ENCODE peak calls at places on chromosomes 5 and 9, in ten cellular contexts. One of them, this sample, is unnamed. For H3K27me3, the result is how much of the 10 kb centered on the place peaks cover.

GRCh38 chr5:141513021-141513626 is 24.2 kb downstream of the PCDHGC5 start:
- DNase-seq in stomach: no peak
- DNase-seq in suprapubic skin: no peak
- DNase-seq in H1: peak
- DNase-seq in GM12878: no peak
- DNase-seq in sigmoid colon: no peak
- DNase-seq in K562: no peak
- DNase-seq in esophagus muscularis mucosa: no peak
- DNase-seq in SK-N-SH: peak
- DNase-seq in HepG2: no peak
- DNase-seq in this sample: no peak

GRCh38 chr5:59367791-59368394 is 525.6 kb downstream of the PDE4D start:
- DNase-seq in stomach: peak
- DNase-seq in suprapubic skin: no peak
- DNase-seq in H1: no peak
- DNase-seq in GM12878: no peak
- DNase-seq in sigmoid colon: peak
- DNase-seq in K562: no peak
- DNase-seq in esophagus muscularis mucosa: no peak
- DNase-seq in SK-N-SH: peak
- DNase-seq in HepG2: peak
- DNase-seq in this sample: peak

GRCh38 chr5:134600600-134600999 is 32.0 kb downstream of the SAR1B start:
- DNase-seq in stomach: no peak
- DNase-seq in suprapubic skin: no peak
- DNase-seq in H1: no peak
- DNase-seq in GM12878: no peak
- DNase-seq in sigmoid colon: no peak
- DNase-seq in K562: no peak
- DNase-seq in esophagus muscularis mucosa: no peak
- DNase-seq in SK-N-SH: no peak
- DNase-seq in HepG2: no peak
- DNase-seq in this sample: no peak

GRCh38 chr9:99474186-99474585 is 252.1 kb downstream of the SEC61B start:
- DNase-seq in stomach: no peak
- DNase-seq in suprapubic skin: no peak
- DNase-seq in H1: no peak
- DNase-seq in GM12878: no peak
- DNase-seq in sigmoid colon: no peak
- DNase-seq in K562: no peak
- DNase-seq in esophagus muscularis mucosa: no peak
- DNase-seq in SK-N-SH: no peak
- DNase-seq in HepG2: no peak
- DNase-seq in this sample: no peak

GRCh38 chr9:92341578-92341977 is 15.8 kb downstream of the CENPP start:
- DNase-seq in stomach: no peak
- DNase-seq in suprapubic skin: no peak
- DNase-seq in H1: no peak
- DNase-seq in GM12878: no peak
- DNase-seq in sigmoid colon: no peak
- DNase-seq in K562: no peak
- DNase-seq in esophagus muscularis mucosa: no peak
- DNase-seq in SK-N-SH: peak
- DNase-seq in HepG2: no peak
- DNase-seq in this sample: no peak

GRCh38 chr5:105812356-105812755 is 1858.4 kb downstream of the EFNA5 start:
- DNase-seq in stomach: no peak
- DNase-seq in suprapubic skin: no peak
- DNase-seq in H1: no peak
- DNase-seq in GM12878: no peak
- DNase-seq in sigmoid colon: no peak
- DNase-seq in K562: no peak
- DNase-seq in esophagus muscularis mucosa: no peak
- DNase-seq in SK-N-SH: no peak
- DNase-seq in HepG2: no peak
- DNase-seq in this sample: no peak

GRCh38 chr9:70517926-70518325 is 103.5 kb upstream of the KLF9 start:
- DNase-seq in stomach: no peak
- DNase-seq in suprapubic skin: no peak
- DNase-seq in H1: no peak
- DNase-seq in GM12878: no peak
- DNase-seq in sigmoid colon: no peak
- DNase-seq in K562: peak
- DNase-seq in esophagus muscularis mucosa: no peak
- DNase-seq in SK-N-SH: no peak
- DNase-seq in HepG2: no peak
- DNase-seq in this sample: no peak

GRCh38 chr5:39158786-39159185 is 60.6 kb downstream of the FYB1 start:
- DNase-seq in stomach: no peak
- DNase-seq in suprapubic skin: no peak
- DNase-seq in H1: no peak
- DNase-seq in GM12878: no peak
- DNase-seq in sigmoid colon: no peak
- DNase-seq in K562: no peak
- DNase-seq in esophagus muscularis mucosa: no peak
- DNase-seq in SK-N-SH: no peak
- DNase-seq in HepG2: no peak
- DNase-seq in this sample: no peak

GRCh38 chr5:157860898-157861894 is 2.3 kb upstream of the CLINT1 start:
- DNase-seq in stomach: no peak
- DNase-seq in suprapubic skin: no peak
- DNase-seq in H1: no peak
- DNase-seq in GM12878: peak
- DNase-seq in sigmoid colon: no peak
- DNase-seq in K562: no peak
- DNase-seq in esophagus muscularis mucosa: no peak
- DNase-seq in SK-N-SH: no peak
- DNase-seq in HepG2: peak
- DNase-seq in this sample: peak

GRCh38 chr9:80957806-80958205 is 731.5 kb downstream of the TLE1 start:
- DNase-seq in stomach: no peak
- DNase-seq in suprapubic skin: no peak
- DNase-seq in H1: no peak
- DNase-seq in GM12878: no peak
- DNase-seq in sigmoid colon: no peak
- DNase-seq in K562: no peak
- DNase-seq in esophagus muscularis mucosa: no peak
- DNase-seq in SK-N-SH: no peak
- DNase-seq in HepG2: no peak
- DNase-seq in this sample: no peak

GRCh38 chr9:69922646-69923045 is 102.0 kb downstream of the CFAP95 start:
- DNase-seq in stomach: no peak
- DNase-seq in suprapubic skin: no peak
- DNase-seq in H1: no peak
- DNase-seq in GM12878: no peak
- DNase-seq in sigmoid colon: no peak
- DNase-seq in K562: no peak
- DNase-seq in esophagus muscularis mucosa: no peak
- DNase-seq in SK-N-SH: no peak
- DNase-seq in HepG2: no peak
- DNase-seq in this sample: no peak

GRCh38 chr9:107268560-107268959 is 14.5 kb upstream of the RAD23B start:
- DNase-seq in stomach: no peak
- DNase-seq in suprapubic skin: no peak
- DNase-seq in H1: no peak
- DNase-seq in GM12878: no peak
- DNase-seq in sigmoid colon: no peak
- DNase-seq in K562: no peak
- DNase-seq in esophagus muscularis mucosa: no peak
- DNase-seq in SK-N-SH: no peak
- DNase-seq in HepG2: no peak
- DNase-seq in this sample: no peak

DNA sequence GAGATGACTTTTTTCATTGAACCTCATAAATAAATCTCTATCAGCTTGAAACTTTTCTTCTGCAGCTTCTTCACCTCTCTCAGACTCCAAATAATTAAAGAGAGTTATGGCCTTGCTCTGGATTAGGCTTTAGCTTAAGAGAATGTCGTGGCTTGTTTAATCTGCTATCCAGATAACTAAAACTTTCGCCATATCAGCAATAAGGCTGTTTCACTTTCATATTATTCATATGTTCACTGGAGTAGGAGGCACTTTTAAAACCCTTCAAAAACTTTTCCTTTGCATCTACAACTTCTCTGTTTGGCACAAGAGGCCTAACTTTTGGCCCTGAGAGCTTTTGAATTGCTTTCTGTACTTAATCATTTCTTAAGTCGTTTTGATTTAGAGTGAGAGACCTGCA is 386.9 kb upstream of the FAM174A start:
- DNase-seq in stomach: no peak
- DNase-seq in suprapubic skin: no peak
- DNase-seq in H1: no peak
- DNase-seq in GM12878: no peak
- DNase-seq in sigmoid colon: no peak
- DNase-seq in K562: no peak
- DNase-seq in esophagus muscularis mucosa: no peak
- DNase-seq in SK-N-SH: no peak
- DNase-seq in HepG2: no peak
- DNase-seq in this sample: no peak
- TF ChIP-seq POLR2AphosphoS5 in stomach: no peak
- TF ChIP-seq POLR2AphosphoS5 in suprapubic skin: no peak
- TF ChIP-seq POLR2AphosphoS5 in H1: no peak
- TF ChIP-seq POLR2AphosphoS5 in GM12878: no peak
- TF ChIP-seq POLR2AphosphoS5 in sigmoid colon: no peak
- TF ChIP-seq POLR2AphosphoS5 in K562: no peak
- TF ChIP-seq POLR2AphosphoS5 in esophagus muscularis mucosa: no peak
- TF ChIP-seq POLR2AphosphoS5 in SK-N-SH: no peak
- TF ChIP-seq POLR2AphosphoS5 in HepG2: no peak
- TF ChIP-seq POLR2AphosphoS5 in this sample: no peak

GRCh38 chr5:177355868-177356168 is 1.9 kb upstream of the RGS14 start:
- DNase-seq in stomach: no peak
- DNase-seq in suprapubic skin: no peak
- DNase-seq in H1: no peak
- DNase-seq in GM12878: no peak
- DNase-seq in sigmoid colon: no peak
- DNase-seq in K562: no peak
- DNase-seq in esophagus muscularis mucosa: no peak
- DNase-seq in SK-N-SH: no peak
- DNase-seq in HepG2: no peak
- DNase-seq in this sample: no peak

GRCh38 chr5:177359451-177359851 is 1.7 kb downstream of the RGS14 start:
- DNase-seq in stomach: no peak
- DNase-seq in suprapubic skin: no peak
- DNase-seq in H1: no peak
- DNase-seq in GM12878: no peak
- DNase-seq in sigmoid colon: no peak
- DNase-seq in K562: no peak
- DNase-seq in esophagus muscularis mucosa: no peak
- DNase-seq in SK-N-SH: no peak
- DNase-seq in HepG2: no peak
- DNase-seq in this sample: no peak

GRCh38 chr5:177356756-177357458 is 817 bp upstream of the RGS14 start:
- DNase-seq in stomach: no peak
- DNase-seq in suprapubic skin: no peak
- DNase-seq in H1: no peak
- DNase-seq in GM12878: no peak
- DNase-seq in sigmoid colon: no peak
- DNase-seq in K562: no peak
- DNase-seq in esophagus muscularis mucosa: no peak
- DNase-seq in SK-N-SH: no peak
- DNase-seq in HepG2: no peak
- DNase-seq in this sample: no peak

GRCh38 chr5:177358333-177358939 is 712 bp downstream of the RGS14 start:
- DNase-seq in stomach: no peak
- DNase-seq in suprapubic skin: no peak
- DNase-seq in H1: no peak
- DNase-seq in GM12878: no peak
- DNase-seq in sigmoid colon: no peak
- DNase-seq in K562: no peak
- DNase-seq in esophagus muscularis mucosa: no peak
- DNase-seq in SK-N-SH: no peak
- DNase-seq in HepG2: no peak
- DNase-seq in this sample: no peak

DNA sequence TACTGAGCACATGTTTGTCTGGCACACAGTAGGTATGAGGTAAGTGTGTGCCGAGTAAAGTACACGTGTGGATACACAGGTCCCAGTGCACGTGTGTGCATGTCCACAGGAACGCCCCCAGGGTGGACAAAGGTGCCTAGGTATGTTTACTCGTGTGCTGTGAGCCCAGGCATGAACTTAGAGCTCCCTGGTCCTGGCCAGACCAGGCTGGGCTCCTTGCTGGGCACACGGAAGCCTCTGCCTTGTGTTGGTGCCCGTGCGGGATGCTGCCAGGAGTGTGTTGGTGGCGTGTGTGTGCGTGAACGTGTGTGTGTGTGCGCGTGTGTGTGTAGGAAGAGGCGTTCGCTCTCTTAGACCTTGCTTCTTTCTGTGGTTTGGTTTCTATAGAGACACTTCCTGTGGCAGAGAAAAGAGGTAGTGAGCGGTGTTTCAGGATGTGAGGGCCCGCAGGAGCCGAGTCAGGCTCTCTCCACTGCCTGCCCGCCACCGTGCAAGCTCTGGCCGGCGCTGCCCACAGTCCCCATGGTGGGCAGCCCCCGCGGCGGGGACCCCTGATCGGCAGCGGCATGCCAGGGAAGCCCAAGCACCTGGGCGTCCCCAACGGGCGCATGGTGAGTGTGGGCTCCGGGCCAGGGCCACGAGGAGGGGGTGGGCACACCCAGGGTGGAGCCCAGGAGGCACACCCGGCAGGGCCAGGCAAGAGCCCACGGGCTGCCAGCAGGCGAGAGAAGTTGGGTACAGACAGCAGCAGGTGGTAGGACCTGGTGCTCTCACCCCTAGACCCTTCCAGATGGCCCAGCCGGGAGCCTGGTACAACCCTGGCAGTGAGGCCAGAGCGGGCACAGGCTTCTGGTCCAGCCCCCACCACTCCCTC is at the start of gene RGS14:
- DNase-seq in stomach: peak
- DNase-seq in suprapubic skin: no peak
- DNase-seq in H1: no peak
- DNase-seq in GM12878: peak
- DNase-seq in sigmoid colon: no peak
- DNase-seq in K562: no peak
- DNase-seq in esophagus muscularis mucosa: no peak
- DNase-seq in SK-N-SH: no peak
- DNase-seq in HepG2: no peak
- DNase-seq in this sample: peak
- TF ChIP-seq EP300 in stomach: no peak
- TF ChIP-seq EP300 in suprapubic skin: no peak
- TF ChIP-seq EP300 in H1: no peak
- TF ChIP-seq EP300 in GM12878: peak
- TF ChIP-seq EP300 in sigmoid colon: no peak
- TF ChIP-seq EP300 in K562: no peak
- TF ChIP-seq EP300 in esophagus muscularis mucosa: no peak
- TF ChIP-seq EP300 in SK-N-SH: no peak
- TF ChIP-seq EP300 in HepG2: no peak
- TF ChIP-seq EP300 in this sample: no peak

GRCh38 chr5:169503899-169504298 is 79.7 kb upstream of the SPDL1 start:
- DNase-seq in stomach: no peak
- DNase-seq in suprapubic skin: no peak
- DNase-seq in H1: no peak
- DNase-seq in GM12878: no peak
- DNase-seq in sigmoid colon: no peak
- DNase-seq in K562: no peak
- DNase-seq in esophagus muscularis mucosa: no peak
- DNase-seq in SK-N-SH: peak
- DNase-seq in HepG2: no peak
- DNase-seq in this sample: no peak
- H3K27me3 ChIP-seq in stomach: under half
- H3K27me3 ChIP-seq in suprapubic skin: under half
- H3K27me3 ChIP-seq in H1: under half
- H3K27me3 ChIP-seq in GM12878: under half
- H3K27me3 ChIP-seq in sigmoid colon: under half
- H3K27me3 ChIP-seq in K562: under half
- H3K27me3 ChIP-seq in esophagus muscularis mucosa: under half
- H3K27me3 ChIP-seq in SK-N-SH: under half
- H3K27me3 ChIP-seq in HepG2: under half
- H3K27me3 ChIP-seq in this sample: under half

GRCh38 chr5:178473858-178474257 is 116.3 kb downstream of the COL23A1 start:
- DNase-seq in stomach: no peak
- DNase-seq in suprapubic skin: no peak
- DNase-seq in H1: no peak
- DNase-seq in GM12878: no peak
- DNase-seq in sigmoid colon: no peak
- DNase-seq in K562: no peak
- DNase-seq in esophagus muscularis mucosa: no peak
- DNase-seq in SK-N-SH: no peak
- DNase-seq in HepG2: no peak
- DNase-seq in this sample: no peak
- TF ChIP-seq POLR2AphosphoS5 in stomach: no peak
- TF ChIP-seq POLR2AphosphoS5 in suprapubic skin: no peak
- TF ChIP-seq POLR2AphosphoS5 in H1: no peak
- TF ChIP-seq POLR2AphosphoS5 in GM12878: no peak
- TF ChIP-seq POLR2AphosphoS5 in sigmoid colon: no peak
- TF ChIP-seq POLR2AphosphoS5 in K562: no peak
- TF ChIP-seq POLR2AphosphoS5 in esophagus muscularis mucosa: no peak
- TF ChIP-seq POLR2AphosphoS5 in SK-N-SH: no peak
- TF ChIP-seq POLR2AphosphoS5 in HepG2: no peak
- TF ChIP-seq POLR2AphosphoS5 in this sample: no peak